ENCODE peak calls at places on chromosomes 2 and 18, in six cellular contexts. O is fibroblast of the aortic adventitia, L is astrocyte of the spinal cord, M is tibial artery, Z is upper lobe of right lung, Y is PC-9. H is an unnamed sample.

GRCh38 chr2:176084629-176085119 is 912 bp upstream of the EVX2 start:
- DNase-seq in O (no peak), L (no peak), M (no peak), Z (no peak), Y (no peak), H (no peak)

GRCh38 chr2:61328707-61329251 is 142.1 kb downstream of the USP34 start:
- DNase-seq in O (no peak), L (peak; percentile 17), M (no peak), Z (peak; percentile 69), Y (no peak), H (peak; percentile 12)

GRCh38 chr2:205198130-205198505 is 484.2 kb upstream of the NRP2 start:
- DNase-seq in O (peak; percentile 93), L (peak; percentile 44), M (no peak), Z (no peak), Y (no peak), H (no peak)

GRCh38 chr2:112345030-112346027 is 69.9 kb downstream of the ZC3H6 start:
- DNase-seq in O (no peak), L (no peak), M (no peak), Z (no peak), Y (no peak), H (no peak)

GRCh38 chr2:199111461-199111860 is 346.3 kb downstream of the SATB2 start:
- DNase-seq in O (no peak), L (no peak), M (no peak), Z (no peak), Y (no peak), H (no peak)

GRCh38 chr2:83705146-83705545 is 753.9 kb downstream of the SUCLG1 start:
- DNase-seq in O (no peak), L (no peak), M (no peak), Z (no peak), Y (no peak), H (no peak)

GRCh38 chr2:109457811-109458210 is 156.0 kb downstream of the SEPTIN10 start:
- DNase-seq in O (no peak), L (peak; percentile 64), M (no peak), Z (peak; percentile 16), Y (no peak), H (peak; percentile 7)

GRCh38 chr2:25804338-25804737 is 73.9 kb downstream of the ASXL2 start:
- DNase-seq in O (no peak), L (no peak), M (no peak), Z (no peak), Y (no peak), H (no peak)

GRCh38 chr2:212423089-212423488 is 115.5 kb downstream of the ERBB4 start:
- DNase-seq in O (no peak), L (no peak), M (no peak), Z (no peak), Y (no peak), H (no peak)

GRCh38 chr2:230877737-230878598 is 13.2 kb downstream of the ITM2C start:
- DNase-seq in O (no peak), L (no peak), M (peak; percentile 15), Z (peak; percentile 43), Y (no peak), H (no peak)

GRCh38 chr18:44795241-44795640 is 114.6 kb downstream of the SETBP1 start:
- DNase-seq in O (no peak), L (no peak), M (no peak), Z (no peak), Y (no peak), H (no peak)

GRCh38 chr2:101837354-101837753 is 139.8 kb downstream of the MAP4K4 start:
- DNase-seq in O (no peak), L (no peak), M (no peak), Z (no peak), Y (no peak), H (no peak)

GRCh38 chr2:214006601-214007000 is 404.3 kb upstream of the VWC2L start:
- DNase-seq in O (no peak), L (no peak), M (no peak), Z (no peak), Y (no peak), H (no peak)

GRCh38 chr2:198283149-198283548 is 478.8 kb downstream of the PLCL1 start:
- DNase-seq in O (peak; percentile 21), L (no peak), M (no peak), Z (no peak), Y (no peak), H (no peak)

GRCh38 chr2:240888890-240889573 is 6.9 kb downstream of the MAB21L4 start:
- DNase-seq in O (no peak), L (no peak), M (no peak), Z (no peak), Y (no peak), H (no peak)

GRCh38 chr2:240886678-240887574 is 9.0 kb downstream of the MAB21L4 start:
- DNase-seq in O (no peak), L (no peak), M (no peak), Z (peak; percentile 63), Y (no peak), H (no peak)

GRCh38 chr2:240889601-240890560 is 6.1 kb downstream of the MAB21L4 start:
- DNase-seq in O (no peak), L (no peak), M (no peak), Z (no peak), Y (peak; percentile 60), H (no peak)

GRCh38 chr2:240887631-240888030 is 8.3 kb downstream of the MAB21L4 start:
- DNase-seq in O (no peak), L (no peak), M (no peak), Z (no peak), Y (no peak), H (no peak)

GRCh38 chr2:240888130-240888889 is 7.6 kb downstream of the MAB21L4 start:
- DNase-seq in O (no peak), L (no peak), M (no peak), Z (no peak), Y (no peak), H (no peak)
- TF ChIP-seq CTCF in O (no peak), L (no peak), M (no peak), Z (no peak), Y (no peak), H (no peak)

GRCh38 chr2:115910270-115910669 is 1467.8 kb downstream of the DPP10 start:
- DNase-seq in O (no peak), L (no peak), M (no peak), Z (no peak), Y (no peak), H (no peak)
- TF ChIP-seq CTCF in O (no peak), L (no peak), M (no peak), Z (no peak), Y (peak; percentile 46), H (no peak)

GRCh38 chr18:59272971-59273935 is at the start of gene RAX:
- DNase-seq in O (no peak), L (no peak), M (no peak), Z (no peak), Y (no peak), H (no peak)
- TF ChIP-seq CTCF in O (peak; percentile 5), L (peak; percentile 19), M (no peak), Z (no peak), Y (no peak), H (no peak)

GRCh38 chr2:178479275-178479616 is 846 bp upstream of the FKBP7 start:
- DNase-seq in O (no peak), L (no peak), M (no peak), Z (no peak), Y (no peak), H (no peak)
- TF ChIP-seq CTCF in O (no peak), L (no peak), M (no peak), Z (no peak), Y (peak; percentile 54), H (peak; percentile 5)

GRCh38 chr18:11391636-11392035 is 217.8 kb upstream of the SLC35G4 start:
- DNase-seq in O (no peak), L (peak; percentile 45), M (no peak), Z (no peak), Y (no peak), H (no peak)

GRCh38 chr18:11389281-11389680 is 220.1 kb upstream of the SLC35G4 start:
- DNase-seq in O (no peak), L (no peak), M (no peak), Z (no peak), Y (no peak), H (no peak)

GRCh38 chr18:11392292-11392691 is 217.1 kb upstream of the SLC35G4 start:
- DNase-seq in O (no peak), L (peak; percentile 27), M (no peak), Z (no peak), Y (no peak), H (peak; percentile 43)

GRCh38 chr18:11392974-11393373 is 216.4 kb upstream of the SLC35G4 start:
- DNase-seq in O (no peak), L (no peak), M (no peak), Z (no peak), Y (no peak), H (no peak)

DNA sequence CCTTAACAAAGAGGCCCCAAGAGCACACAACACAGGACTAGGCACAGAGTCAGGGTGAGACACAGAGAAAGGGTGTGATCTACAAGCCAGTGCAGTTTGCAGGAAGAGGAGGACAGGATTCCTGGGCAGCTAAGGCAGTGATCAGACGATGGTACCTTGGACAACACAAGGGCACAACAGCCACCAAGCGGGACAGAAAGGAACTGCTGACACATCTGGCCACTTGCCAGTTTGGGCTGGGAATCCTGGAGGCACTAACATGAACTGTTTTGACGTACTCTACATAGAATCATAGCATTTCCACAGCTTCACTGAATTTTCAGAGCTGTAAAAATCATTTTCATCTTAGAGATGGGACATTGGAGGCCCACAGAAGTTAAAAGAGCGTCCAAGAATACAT is 221.5 kb upstream of the SLC35G4 start:
- DNase-seq in O (peak; percentile 39), L (no peak), M (peak; percentile 72), Z (no peak), Y (peak; percentile 43), H (peak; percentile 70)
- TF ChIP-seq CTCF in O (peak; percentile 36), L (peak; percentile 33), M (peak; percentile 54), Z (peak; percentile 22), Y (peak; percentile 29), H (no peak)